ENCODE peak calls at places on chromosomes 11 and 22, in four cellular contexts. One of them, this sample, is unnamed.

GRCh38 chr11:117361432-117361831 is 33.8 kb downstream of the CEP164 start:
- DNase-seq in mucosa of descending colon: no peak
- DNase-seq in upper lobe of right lung: no peak
- DNase-seq in HCT116: no peak
- DNase-seq in this sample: no peak

GRCh38 chr11:77141475-77141874 is 13.4 kb downstream of the MYO7A start:
- DNase-seq in mucosa of descending colon: no peak
- DNase-seq in upper lobe of right lung: no peak
- DNase-seq in HCT116: no peak
- DNase-seq in this sample: no peak

GRCh38 chr11:62392944-62393628 is 25.7 kb upstream of the SCGB1A1 start:
- DNase-seq in mucosa of descending colon: peak; percentile 26
- DNase-seq in upper lobe of right lung: peak; percentile 29
- DNase-seq in HCT116: peak; percentile 43
- DNase-seq in this sample: no peak

GRCh38 chr11:15687342-15687741 is 572.6 kb downstream of the INSC start:
- DNase-seq in mucosa of descending colon: no peak
- DNase-seq in upper lobe of right lung: no peak
- DNase-seq in HCT116: no peak
- DNase-seq in this sample: no peak

GRCh38 chr11:135075740-135076139 is 663.7 kb upstream of the B3GAT1 start:
- DNase-seq in mucosa of descending colon: peak; percentile 70
- DNase-seq in upper lobe of right lung: peak; percentile 86
- DNase-seq in HCT116: peak; percentile 71
- DNase-seq in this sample: no peak

GRCh38 chr11:113563766-113564165 is 88.6 kb upstream of the DRD2 start:
- DNase-seq in mucosa of descending colon: no peak
- DNase-seq in upper lobe of right lung: no peak
- DNase-seq in HCT116: no peak
- DNase-seq in this sample: no peak

GRCh38 chr22:37525073-37525745 is 6.0 kb upstream of the CARD10 start:
- DNase-seq in mucosa of descending colon: peak; percentile 54
- DNase-seq in upper lobe of right lung: no peak
- DNase-seq in HCT116: peak; percentile 60
- DNase-seq in this sample: no peak

GRCh38 chr11:126375726-126376125 is 20.2 kb downstream of the ST3GAL4 start:
- DNase-seq in mucosa of descending colon: no peak
- DNase-seq in upper lobe of right lung: no peak
- DNase-seq in HCT116: no peak
- DNase-seq in this sample: no peak

GRCh38 chr11:130781906-130782305 is 134.4 kb downstream of the SNX19 start:
- DNase-seq in mucosa of descending colon: no peak
- DNase-seq in upper lobe of right lung: no peak
- DNase-seq in HCT116: no peak
- DNase-seq in this sample: no peak

GRCh38 chr22:27193636-27194035 is 536.2 kb downstream of the MIAT start:
- DNase-seq in mucosa of descending colon: no peak
- DNase-seq in upper lobe of right lung: no peak
- DNase-seq in HCT116: no peak
- DNase-seq in this sample: no peak

GRCh38 chr11:62611705-62612365 is 740 bp downstream of the EML3 start:
- DNase-seq in mucosa of descending colon: peak; percentile 69
- DNase-seq in upper lobe of right lung: peak; percentile 81
- DNase-seq in HCT116: no peak
- DNase-seq in this sample: no peak

GRCh38 chr11:107562647-107563208 is 2.8 kb downstream of the ALKBH8 start:
- DNase-seq in mucosa of descending colon: no peak
- DNase-seq in upper lobe of right lung: no peak
- DNase-seq in HCT116: peak; percentile 93
- DNase-seq in this sample: no peak

GRCh38 chr11:128232588-128232987 is 354.8 kb downstream of the ETS1 start:
- DNase-seq in mucosa of descending colon: no peak
- DNase-seq in upper lobe of right lung: no peak
- DNase-seq in HCT116: no peak
- DNase-seq in this sample: no peak

GRCh38 chr22:48678171-48679135 is 1149.2 kb downstream of the BRD1 start:
- DNase-seq in mucosa of descending colon: no peak
- DNase-seq in upper lobe of right lung: no peak
- DNase-seq in HCT116: no peak
- DNase-seq in this sample: no peak
- H3K9me3 ChIP-seq in mucosa of descending colon: no peaks in the 10 kb centered on the region
- H3K9me3 ChIP-seq in upper lobe of right lung: no peaks in the 10 kb centered on the region
- H3K9me3 ChIP-seq in HCT116: no peaks in the 10 kb centered on the region
- H3K9me3 ChIP-seq in this sample: no peaks in the 10 kb centered on the region

DNA sequence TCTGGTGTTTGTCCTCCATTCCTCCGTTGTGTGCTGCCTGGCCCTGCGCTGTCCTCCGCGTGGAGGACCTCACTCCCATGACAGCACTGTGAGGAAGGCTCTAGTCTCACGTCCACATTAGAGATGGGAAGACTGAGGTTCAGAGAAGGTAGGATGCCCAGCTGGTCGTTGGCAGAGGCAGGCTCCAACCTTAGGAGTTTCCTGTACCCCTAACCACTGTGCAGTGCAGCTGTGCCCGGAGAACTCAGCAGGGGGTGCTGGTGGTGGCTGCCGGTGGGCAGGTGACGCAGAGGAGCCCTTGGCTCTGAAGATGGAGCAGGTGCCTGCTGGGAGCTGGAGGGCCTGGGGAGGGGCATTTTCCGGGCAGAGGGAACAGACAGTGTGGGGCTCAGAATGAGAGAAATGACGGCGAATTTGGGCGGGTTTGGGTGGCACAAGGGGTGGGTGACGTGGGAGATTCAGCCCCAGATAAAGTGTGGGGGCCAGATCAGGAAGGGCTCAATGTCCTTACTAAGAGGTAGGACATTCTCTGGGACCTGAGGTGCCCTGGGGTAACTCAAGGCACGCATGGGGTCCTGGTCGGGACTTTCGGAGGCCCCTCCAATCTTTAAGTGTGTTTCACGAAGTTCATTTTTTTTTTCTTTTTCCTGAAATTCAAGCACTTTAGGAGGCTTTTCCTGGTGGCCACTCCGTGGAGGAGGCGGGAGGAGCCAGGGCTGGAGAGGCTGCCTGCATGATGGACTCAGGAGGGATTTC is 535.0 kb downstream of the TBC1D22A start:
- DNase-seq in mucosa of descending colon: no peak
- DNase-seq in upper lobe of right lung: no peak
- DNase-seq in HCT116: no peak
- DNase-seq in this sample: no peak
- H3K9me3 ChIP-seq in mucosa of descending colon: no peaks in the 10 kb centered on the region
- H3K9me3 ChIP-seq in upper lobe of right lung: no peaks in the 10 kb centered on the region
- H3K9me3 ChIP-seq in HCT116: no peaks in the 10 kb centered on the region
- H3K9me3 ChIP-seq in this sample: no peaks in the 10 kb centered on the region

DNA sequence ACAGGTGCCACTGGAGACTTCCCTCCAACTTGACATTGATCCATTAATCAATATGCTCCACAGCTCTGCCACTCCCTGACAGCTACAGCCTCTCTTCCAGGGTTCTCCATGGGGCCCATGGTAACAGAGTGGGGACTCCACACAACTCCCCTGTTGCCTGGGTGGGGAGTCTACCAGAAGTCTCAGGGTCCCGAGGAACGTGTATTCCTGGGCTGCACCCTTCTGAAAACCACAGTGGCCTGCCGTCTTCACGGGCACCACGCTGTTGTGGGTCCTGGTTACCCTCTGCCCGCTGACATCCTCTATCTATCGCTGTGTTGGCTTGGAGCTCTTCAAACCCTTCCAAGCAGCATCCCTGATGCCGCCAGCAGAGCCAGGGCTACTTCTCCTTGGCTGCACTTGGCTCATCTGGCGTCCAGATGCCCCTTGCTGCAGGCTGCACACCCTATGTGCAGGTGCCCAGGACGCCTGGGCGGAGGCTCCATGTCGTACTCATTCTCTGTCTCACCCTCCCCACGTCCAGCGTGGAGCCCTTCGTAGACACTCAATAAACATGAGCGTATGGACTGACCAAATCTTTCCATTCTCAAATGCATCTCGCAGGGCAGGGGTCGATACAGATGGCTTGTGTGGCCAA is 1341.8 kb downstream of the TBC1D22A start:
- DNase-seq in mucosa of descending colon: no peak
- DNase-seq in upper lobe of right lung: no peak
- DNase-seq in HCT116: no peak
- DNase-seq in this sample: no peak
- H3K9me3 ChIP-seq in mucosa of descending colon: no peaks in the 10 kb centered on the region
- H3K9me3 ChIP-seq in upper lobe of right lung: no peaks in the 10 kb centered on the region
- H3K9me3 ChIP-seq in HCT116: peaks cover 5% of the 10 kb centered on the region
- H3K9me3 ChIP-seq in this sample: no peaks in the 10 kb centered on the region

DNA sequence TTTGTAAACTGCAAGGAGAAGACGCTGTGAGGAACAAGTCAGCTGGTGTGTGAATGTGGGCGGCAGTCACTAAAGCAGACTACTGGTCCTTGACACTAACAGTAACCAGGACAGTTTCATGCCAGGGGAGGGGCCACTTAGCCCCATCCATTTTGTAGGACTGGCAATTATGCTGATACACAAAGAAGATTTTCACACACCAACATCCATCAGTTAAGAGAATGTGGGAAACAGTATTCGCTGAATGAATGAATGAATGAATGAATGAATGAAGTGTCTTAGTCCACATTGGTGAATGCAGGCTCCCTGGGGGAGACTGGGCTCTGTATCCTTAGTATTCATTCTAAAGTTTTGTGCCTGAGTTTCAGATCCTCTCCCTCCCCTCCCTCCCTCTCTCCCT is 590.4 kb downstream of the BRD1 start:
- DNase-seq in mucosa of descending colon: no peak
- DNase-seq in upper lobe of right lung: no peak
- DNase-seq in HCT116: no peak
- DNase-seq in this sample: no peak
- H3K9me3 ChIP-seq in mucosa of descending colon: no peaks in the 10 kb centered on the region
- H3K9me3 ChIP-seq in upper lobe of right lung: no peaks in the 10 kb centered on the region
- H3K9me3 ChIP-seq in HCT116: no peaks in the 10 kb centered on the region
- H3K9me3 ChIP-seq in this sample: no peaks in the 10 kb centered on the region

DNA sequence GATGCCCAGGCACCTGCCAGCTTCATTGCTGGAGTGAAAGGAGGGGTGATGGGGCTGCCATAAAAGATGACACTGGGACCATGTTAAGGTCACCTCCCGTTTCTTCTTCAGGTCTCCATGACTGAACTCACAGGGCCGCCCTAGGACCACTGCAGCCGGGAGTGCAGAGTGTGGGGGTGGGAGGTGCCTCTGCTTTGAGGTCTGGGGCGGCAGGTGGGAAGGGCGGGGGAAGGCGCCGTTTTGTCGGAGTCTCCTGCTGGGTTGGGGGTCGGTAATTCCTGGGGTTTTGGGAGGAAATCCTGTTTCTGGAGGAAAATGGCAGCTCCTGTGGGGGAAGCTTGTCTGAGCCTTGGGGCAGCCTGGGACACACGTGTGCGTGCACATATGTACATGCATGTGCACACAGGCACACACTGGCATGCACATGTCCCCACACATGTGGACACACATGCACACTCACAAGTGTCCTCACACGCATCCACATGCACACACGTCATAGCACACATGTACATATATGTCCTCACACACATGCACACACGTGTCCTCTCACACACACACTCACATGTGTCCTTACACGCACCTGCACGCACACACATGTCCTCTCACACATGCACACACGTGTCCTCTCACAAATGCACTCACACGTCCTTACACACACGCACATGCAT is 990.9 kb downstream of the BRD1 start:
- DNase-seq in mucosa of descending colon: no peak
- DNase-seq in upper lobe of right lung: peak; percentile 28
- DNase-seq in HCT116: no peak
- DNase-seq in this sample: no peak
- H3K9me3 ChIP-seq in mucosa of descending colon: no peaks in the 10 kb centered on the region
- H3K9me3 ChIP-seq in upper lobe of right lung: no peaks in the 10 kb centered on the region
- H3K9me3 ChIP-seq in HCT116: no peaks in the 10 kb centered on the region
- H3K9me3 ChIP-seq in this sample: no peaks in the 10 kb centered on the region

GRCh38 chr11:75553182-75553581 is 8.9 kb upstream of the SERPINH1 start:
- DNase-seq in mucosa of descending colon: no peak
- DNase-seq in upper lobe of right lung: no peak
- DNase-seq in HCT116: no peak
- DNase-seq in this sample: no peak
- H3K9me3 ChIP-seq in mucosa of descending colon: no peaks in the 10 kb centered on the region
- H3K9me3 ChIP-seq in upper lobe of right lung: no peaks in the 10 kb centered on the region
- H3K9me3 ChIP-seq in HCT116: no peaks in the 10 kb centered on the region
- H3K9me3 ChIP-seq in this sample: no peaks in the 10 kb centered on the region

DNA sequence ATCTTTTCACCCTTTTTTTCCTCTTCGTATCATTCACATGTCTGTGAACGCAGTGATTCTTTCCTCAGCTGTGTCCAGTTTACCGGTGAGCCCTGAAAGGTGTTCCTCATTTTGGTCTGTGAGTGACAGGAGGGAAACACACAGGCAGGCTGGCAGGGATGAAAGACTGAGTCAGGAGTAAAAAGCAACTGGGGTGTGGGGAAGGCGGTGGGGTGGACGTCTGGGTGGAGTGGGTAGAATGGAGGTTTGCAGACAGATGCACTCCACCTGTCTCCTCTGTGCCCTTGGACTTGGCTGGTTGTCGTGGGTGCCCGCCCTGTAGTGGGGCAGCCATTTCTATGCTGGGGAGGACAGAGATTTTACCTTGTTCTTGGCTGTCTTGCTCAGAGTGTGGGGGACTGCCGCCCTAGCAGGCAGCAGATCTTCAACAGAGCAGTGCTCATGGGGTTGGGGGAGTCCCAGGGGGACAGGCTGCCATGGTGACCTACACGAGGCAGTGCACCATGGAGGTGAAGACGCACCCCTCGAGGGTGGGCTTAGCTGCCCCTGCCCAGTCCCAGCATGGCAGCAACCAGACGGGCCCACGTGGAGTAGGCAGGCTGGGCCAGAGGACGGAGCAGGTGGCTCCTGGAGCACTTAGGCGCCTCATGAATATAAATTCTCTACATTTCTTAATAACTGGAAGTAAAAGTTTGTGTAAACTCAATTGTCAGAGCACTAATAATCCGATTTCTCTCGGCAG is 603.7 kb downstream of the TBC1D22A start:
- DNase-seq in mucosa of descending colon: no peak
- DNase-seq in upper lobe of right lung: no peak
- DNase-seq in HCT116: no peak
- DNase-seq in this sample: no peak
- H3K9me3 ChIP-seq in mucosa of descending colon: peaks cover 7% of the 10 kb centered on the region
- H3K9me3 ChIP-seq in upper lobe of right lung: no peaks in the 10 kb centered on the region
- H3K9me3 ChIP-seq in HCT116: peaks cover 4% of the 10 kb centered on the region
- H3K9me3 ChIP-seq in this sample: peaks cover 5% of the 10 kb centered on the region